ENCODE peak calls at places on chromosomes 3 and 15, in nine cellular contexts. L is HT-29; O is MM.1S; P is activated CD8-positive, alpha-beta memory T cell treated with anti-CD3 and anti-CD28 coated beads for 48 hours; S is activated T-cell treated with anti-CD3 and anti-CD28 coated beads for 4 hours; Y is CD4-positive, alpha-beta T cell; D is H9; Z is astrocyte of the spinal cord; A is C1 segment of cervical spinal cord. C is an unnamed sample.

GRCh38 chr3:190883973-190884832 is 21.7 kb upstream of the GMNC start:
- DNase-seq in O (peak), Z (peak), Y (no peak), A (no peak), L (peak), P (no peak), D (peak), S (no peak), C (peak)

GRCh38 chr3:65950340-65951326 is 88.1 kb downstream of the MAGI1 start:
- DNase-seq in L (no peak), A (no peak), O (no peak), P (no peak), Y (no peak), Z (no peak), D (peak), S (no peak), C (no peak)

GRCh38 chr15:21261965-21262850 is 178.1 kb downstream of the POTEB3 start:
- DNase-seq in D (no peak), A (no peak), O (peak), P (no peak), Z (peak), L (no peak), S (no peak), Y (no peak), C (no peak)

GRCh38 chr3:192481638-192482037 is 245.7 kb downstream of the FGF12 start:
- DNase-seq in P (no peak), S (no peak), D (no peak), O (no peak), L (no peak), Y (no peak), A (no peak), Z (peak), C (no peak)

GRCh38 chr15:74172751-74173544 is 562 bp upstream of the ISLR start:
- DNase-seq in A (no peak), S (no peak), O (no peak), P (no peak), L (no peak), D (peak), Z (peak), Y (no peak), C (no peak)

GRCh38 chr15:41011055-41011815 is 58.0 kb downstream of the CHAC1 start:
- DNase-seq in S (no peak), O (no peak), D (no peak), Y (no peak), L (no peak), P (no peak), Z (no peak), A (no peak), C (no peak)

GRCh38 chr3:158260392-158260791 is 150.5 kb downstream of the RSRC1 start:
- DNase-seq in S (no peak), L (no peak), Z (no peak), P (no peak), A (no peak), D (no peak), Y (no peak), O (no peak), C (no peak)

GRCh38 chr3:82462977-82463376 is 701.5 kb upstream of the GBE1 start:
- DNase-seq in L (no peak), P (no peak), Y (no peak), Z (no peak), O (no peak), D (no peak), S (no peak), A (no peak), C (no peak)

GRCh38 chr3:156483961-156484787 is 70.7 kb downstream of the SSR3 start:
- DNase-seq in S (no peak), L (peak), D (no peak), Y (peak), Z (peak), O (peak), A (no peak), P (peak), C (no peak)

GRCh38 chr3:140597364-140597763 is 80.5 kb upstream of the TRIM42 start:
- DNase-seq in P (no peak), L (no peak), S (no peak), A (no peak), O (no peak), Z (no peak), D (no peak), Y (no peak), C (no peak)

GRCh38 chr15:35966781-35967180 is 420.8 kb upstream of the DPH6 start:
- DNase-seq in S (no peak), Z (no peak), L (no peak), P (no peak), D (no peak), A (no peak), Y (no peak), O (no peak), C (no peak)